ENCODE peak calls at places on chromosomes 2 and 18, in six cellular contexts. N is fibroblast of mammary gland, Z is body of pancreas, A is cardiac fibroblast, G is mesendoderm, Q is osteoblast. M is an unnamed sample.

GRCh38 chr18:33839452-33840225 is 261.6 kb downstream of the ASXL3 start:
- DNase-seq in G (peak; percentile 78), Z (no peak), N (peak; percentile 69), Q (no peak), A (peak; percentile 61), M (peak; percentile 73)

GRCh38 chr2:175366814-175367213 is 185.3 kb upstream of the ATP5MC3 start:
- DNase-seq in A (peak; percentile 55), G (peak; percentile 53), N (peak; percentile 53), Z (peak; percentile 24), Q (no peak), M (peak; percentile 32)

GRCh38 chr2:64401501-64401880 is 52.5 kb upstream of the LGALSL start:
- DNase-seq in N (no peak), Z (no peak), Q (no peak), G (no peak), A (no peak), M (no peak)

GRCh38 chr2:207970825-207971142 is 54.5 kb downstream of the PLEKHM3 start:
- DNase-seq in A (no peak), N (no peak), G (no peak), Q (no peak), Z (no peak), M (no peak)

GRCh38 chr18:7514796-7515440 is 52.2 kb upstream of the PTPRM start:
- DNase-seq in A (peak; percentile 10), Z (peak; percentile 13), G (peak; percentile 75), N (no peak), Q (no peak), M (no peak)

GRCh38 chr2:72276876-72277275 is 129.2 kb upstream of the CYP26B1 start:
- DNase-seq in A (no peak), G (no peak), Z (no peak), N (no peak), Q (no peak), M (no peak)

GRCh38 chr2:190837417-190837816 is 43.2 kb upstream of the GLS start:
- DNase-seq in Z (no peak), A (peak; percentile 51), Q (peak; percentile 78), N (peak; percentile 57), G (no peak), M (peak; percentile 69)

GRCh38 chr2:197615033-197615652 is 60.2 kb downstream of the RFTN2 start:
- DNase-seq in G (peak; percentile 58), N (no peak), A (no peak), Z (no peak), Q (peak; percentile 60), M (no peak)

GRCh38 chr2:204280239-204280638 is 265.0 kb upstream of the PARD3B start:
- DNase-seq in Q (peak; percentile 75), N (peak; percentile 20), Z (no peak), G (peak; percentile 88), A (no peak), M (no peak)

GRCh38 chr2:7015007-7015950 is 98.1 kb downstream of the RNF144A start:
- DNase-seq in G (no peak), A (no peak), Z (no peak), Q (no peak), N (peak; percentile 32), M (no peak)

GRCh38 chr2:144364988-144365738 is 154.8 kb downstream of the ZEB2 start:
- DNase-seq in G (peak; percentile 60), N (peak; percentile 77), Q (peak; percentile 80), Z (no peak), A (no peak), M (no peak)

GRCh38 chr2:108552566-108552965 is 18.3 kb downstream of the LIMS1 start:
- DNase-seq in Q (no peak), Z (no peak), N (no peak), A (no peak), G (no peak), M (no peak)

GRCh38 chr2:190947139-190947538 is 66.5 kb downstream of the GLS start:
- DNase-seq in G (peak; percentile 47), Z (no peak), A (peak; percentile 50), N (no peak), Q (no peak), M (no peak)

GRCh38 chr2:191439481-191439880 is 194.3 kb downstream of the MYO1B start:
- DNase-seq in Z (no peak), Q (peak; percentile 39), A (no peak), N (no peak), G (no peak), M (no peak)

GRCh38 chr2:97957432-97958183 is 38.1 kb downstream of the TMEM131 start:
- DNase-seq in G (peak; percentile 16), Z (no peak), Q (no peak), A (no peak), N (no peak), M (no peak)

GRCh38 chr2:24766609-24767008 is 26.6 kb downstream of the PTRHD1 start:
- DNase-seq in G (no peak), Z (no peak), Q (no peak), N (no peak), A (no peak), M (no peak)

GRCh38 chr2:43215673-43216255 is 10.6 kb downstream of the ZFP36L2 start:
- DNase-seq in N (no peak), A (no peak), G (no peak), Z (no peak), Q (peak; percentile 41), M (no peak)

GRCh38 chr2:180472133-180472532 is 465.0 kb upstream of the CWC22 start:
- DNase-seq in Z (no peak), G (no peak), A (peak; percentile 50), Q (no peak), N (peak; percentile 62), M (peak; percentile 21)

GRCh38 chr2:190860985-190861721 is 19.5 kb upstream of the GLS start:
- DNase-seq in A (peak; percentile 58), Z (no peak), N (no peak), Q (no peak), G (peak; percentile 94), M (no peak)

GRCh38 chr2:168314236-168314635 is 66.8 kb upstream of the STK39 start:
- DNase-seq in N (no peak), Z (no peak), Q (no peak), A (no peak), G (no peak), M (no peak)

GRCh38 chr2:37507703-37508102 is 163.3 kb downstream of the QPCT start:
- DNase-seq in Q (no peak), G (no peak), Z (no peak), N (no peak), A (peak; percentile 5), M (no peak)

GRCh38 chr2:179233037-179233436 is 31.6 kb downstream of the SESTD1 start:
- DNase-seq in Q (no peak), G (no peak), N (no peak), A (no peak), Z (no peak), M (no peak)

GRCh38 chr2:233118601-233119000 is 58.5 kb downstream of the INPP5D start:
- DNase-seq in Q (no peak), N (no peak), Z (peak; percentile 88), A (no peak), G (no peak), M (no peak)

GRCh38 chr2:169994782-169995181 is 167.5 kb downstream of the UBR3 start:
- DNase-seq in Q (no peak), A (no peak), Z (no peak), N (no peak), G (no peak), M (no peak)

GRCh38 chr2:201785135-201785534 is 4.4 kb upstream of the ALS2 start:
- DNase-seq in Z (no peak), G (no peak), Q (no peak), A (no peak), N (no peak), M (no peak)

GRCh38 chr2:79711098-79711497 is 198.2 kb downstream of the CTNNA2 start:
- DNase-seq in G (no peak), A (no peak), N (no peak), Z (no peak), Q (no peak), M (no peak)

GRCh38 chr2:60735496-60736250 is 20.4 kb upstream of the PAPOLG start:
- DNase-seq in Z (no peak), Q (peak; percentile 9), G (peak; percentile 44), A (no peak), N (no peak), M (peak; percentile 18)
- H3K4me3 ChIP-seq in Z (no peak overlapping the region), Q (peak overlapping the region; percentile 64), G (peak overlapping the region; percentile 82), A (peak overlapping the region; percentile 35), N (peak overlapping the region; percentile 8), M (peak overlapping the region; percentile 17)

DNA sequence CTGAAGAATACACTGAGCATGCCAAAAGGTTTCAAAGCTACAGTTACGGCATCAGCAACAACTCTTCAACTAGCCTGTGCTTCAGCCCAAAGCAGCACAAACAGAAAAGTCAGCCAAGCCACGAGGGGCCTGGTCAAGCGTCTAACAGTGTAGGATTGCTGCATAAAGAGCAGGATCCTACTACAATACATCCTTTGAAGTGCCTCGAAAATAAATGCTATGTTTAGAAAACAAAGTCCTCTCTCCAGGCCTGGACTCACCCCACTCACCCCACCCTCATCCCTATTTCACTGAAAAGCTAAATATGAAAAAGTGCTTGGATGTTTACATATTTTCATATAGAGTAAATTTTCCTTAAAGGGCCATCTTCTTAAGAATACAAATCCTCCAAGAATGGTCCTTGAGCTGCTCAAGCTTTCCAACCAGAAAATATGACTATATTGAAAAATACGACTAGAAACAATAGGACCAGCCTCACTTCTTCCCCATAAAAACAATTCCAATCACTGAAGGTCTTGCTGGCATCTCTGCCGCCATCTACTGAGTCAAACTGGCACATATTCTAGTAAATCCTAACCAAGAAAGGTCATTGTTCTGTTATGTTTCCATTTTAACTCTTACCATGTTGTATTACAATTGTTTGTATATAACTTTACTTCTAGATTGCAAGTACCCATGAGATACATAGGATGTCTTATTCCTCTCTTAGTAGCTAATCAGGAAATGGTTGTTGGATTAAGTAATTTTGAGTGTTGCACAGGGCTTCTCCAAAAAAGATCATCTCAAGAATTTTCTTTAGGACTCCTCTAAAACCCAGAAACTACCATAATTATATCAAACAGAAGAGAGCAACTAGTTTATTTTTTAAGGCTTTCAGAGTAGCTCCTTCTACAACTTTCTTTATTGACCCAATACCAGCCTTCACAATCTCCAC is 63.6 kb downstream of the CLHC1 start:
- DNase-seq in A (peak; percentile 89), Z (peak; percentile 62), G (peak; percentile 65), N (peak; percentile 82), Q (peak; percentile 54), M (peak; percentile 67)
- H3K4me3 ChIP-seq in A (no peak overlapping the region), Z (no peak overlapping the region), G (no peak overlapping the region), N (no peak overlapping the region), Q (peak overlapping the region; percentile 13), M (peak overlapping the region; percentile 4)

GRCh38 chr2:31694444-31694843 is 113.7 kb upstream of the SRD5A2 start:
- DNase-seq in G (peak; percentile 22), Q (no peak), N (peak; percentile 15), A (peak; percentile 9), Z (no peak), M (no peak)
- H3K4me3 ChIP-seq in G (peak overlapping the region; percentile 4), Q (no peak overlapping the region), N (no peak overlapping the region), A (no peak overlapping the region), Z (no peak overlapping the region), M (no peak overlapping the region)

GRCh38 chr2:235868224-235868623 is 300.0 kb downstream of the GBX2 start:
- DNase-seq in N (peak; percentile 22), G (no peak), A (peak; percentile 63), Z (no peak), Q (no peak), M (no peak)

GRCh38 chr2:235863414-235863813 is 304.8 kb downstream of the GBX2 start:
- DNase-seq in Q (no peak), Z (no peak), A (no peak), G (no peak), N (no peak), M (no peak)

GRCh38 chr2:235864311-235864710 is 303.9 kb downstream of the GBX2 start:
- DNase-seq in N (no peak), A (no peak), G (no peak), Q (no peak), Z (no peak), M (no peak)

GRCh38 chr2:235866373-235866772 is 301.8 kb downstream of the GBX2 start:
- DNase-seq in G (no peak), N (no peak), Q (no peak), Z (no peak), A (no peak), M (no peak)

GRCh38 chr2:235864746-235865535 is 303.2 kb downstream of the GBX2 start:
- DNase-seq in N (peak; percentile 38), Q (no peak), A (no peak), Z (no peak), G (no peak), M (peak; percentile 35)
- H3K4me3 ChIP-seq in N (no peak overlapping the region), Q (no peak overlapping the region), A (no peak overlapping the region), Z (no peak overlapping the region), G (no peak overlapping the region), M (peak overlapping the region; percentile 4)

M was measured in foreskin fibroblast.